ENCODE peak calls at places on chromosomes 3 and 15, in five cellular contexts. D is RWPE1, S is fibroblast of lung, X is ovary, T is osteoblast. W is an unnamed sample.
A peak's percentile ranks its signal among the peaks of the same experiment; 100 is the strongest.

GRCh38 chr3:175397407-175397806 is 538.3 kb downstream of the NAALADL2 start:
- DNase-seq in D (no peak), S (no peak), X (no peak), T (no peak), W (no peak)

GRCh38 chr3:194275721-194276120 is 75.4 kb downstream of the CPN2 start:
- DNase-seq in D (no peak), S (no peak), X (peak; percentile 25), T (no peak), W (no peak)

GRCh38 chr3:174002543-174002942 is 605.0 kb downstream of the NLGN1 start:
- DNase-seq in D (no peak), S (no peak), X (no peak), T (no peak), W (no peak)

GRCh38 chr3:13192471-13193213 is 119.4 kb upstream of the IQSEC1 start:
- DNase-seq in D (no peak), S (no peak), X (no peak), T (peak; percentile 89), W (peak; percentile 41)

GRCh38 chr3:120615863-120616599 is 19.9 kb downstream of the NDUFB4 start:
- DNase-seq in D (no peak), S (peak; percentile 11), X (no peak), T (no peak), W (no peak)

GRCh38 chr15:73329501-73330200 is 39.1 kb downstream of the HCN4 start:
- DNase-seq in D (no peak), S (no peak), X (no peak), T (peak; percentile 82), W (no peak)

GRCh38 chr3:49279376-49279775 is 2.3 kb upstream of the C3orf62 start:
- DNase-seq in D (no peak), S (no peak), X (no peak), T (peak; percentile 82), W (no peak)

GRCh38 chr15:68312701-68313204 is 35.2 kb downstream of the FEM1B start:
- DNase-seq in D (peak; percentile 33), S (no peak), X (peak; percentile 14), T (peak; percentile 93), W (peak; percentile 31)

GRCh38 chr3:13206799-13207577 is 133.8 kb upstream of the IQSEC1 start:
- DNase-seq in D (no peak), S (no peak), X (no peak), T (peak; percentile 70), W (peak; percentile 35)

GRCh38 chr15:100133001-100133400 is 208.8 kb downstream of the ADAMTS17 start:
- DNase-seq in D (no peak), S (no peak), X (no peak), T (no peak), W (no peak)

GRCh38 chr15:57506422-57506821 is 85.3 kb upstream of the MYZAP start:
- DNase-seq in D (no peak), S (no peak), X (no peak), T (peak; percentile 48), W (no peak)
- TF ChIP-seq CTCF in D (no peak), S (no peak), X (no peak), T (peak; percentile 19), W (no peak)

DNA sequence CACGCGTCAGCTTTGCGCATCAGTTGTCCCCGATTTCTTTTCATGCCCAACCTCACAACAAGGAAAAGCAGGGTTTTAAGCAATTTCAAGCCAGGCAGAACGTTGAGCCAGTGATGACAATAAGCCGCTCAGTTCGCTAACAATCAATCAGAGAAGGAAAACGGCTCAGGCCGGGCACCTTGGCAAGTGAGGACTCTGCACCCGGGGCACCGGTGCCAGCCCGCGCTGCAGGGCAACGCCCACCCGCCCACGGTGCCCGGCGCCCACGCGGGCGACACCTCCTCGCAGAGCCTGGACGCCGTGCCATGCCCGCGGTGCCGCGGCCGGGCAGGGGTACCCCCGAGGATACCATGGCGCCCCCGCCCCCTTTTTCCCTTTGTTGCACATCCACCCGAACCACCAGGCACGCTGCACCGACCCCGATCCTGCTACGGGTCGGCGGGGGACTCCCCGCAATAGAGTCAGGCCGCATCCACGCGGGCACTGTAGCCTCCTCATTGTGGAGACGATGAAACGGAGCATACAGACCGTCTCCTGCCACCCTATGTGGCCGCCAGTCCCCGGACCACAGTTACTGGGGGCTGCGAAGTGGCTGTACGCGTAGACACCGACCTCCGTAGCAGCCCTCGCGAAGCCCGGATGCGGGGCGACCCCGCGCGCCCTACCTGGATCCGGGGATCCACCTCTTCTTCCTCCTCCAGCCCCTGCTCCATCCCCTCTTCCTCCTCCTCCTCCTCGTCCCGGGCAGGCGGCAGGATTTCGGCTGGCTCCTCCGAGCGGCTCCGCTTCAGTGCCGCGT is 581 bp downstream of the SH3BP5 start:
- DNase-seq in D (no peak), S (peak; percentile 34), X (peak; percentile 63), T (peak; percentile 87), W (peak; percentile 68)
- H3K27ac ChIP-seq in D (peak overlapping the region; percentile 51), S (peak overlapping the region; percentile 27), X (peak overlapping the region; percentile 86), T (peak overlapping the region; percentile 77), W (peak overlapping the region; percentile 82)

GRCh38 chr3:168088106-168088722 is 7.5 kb downstream of the GOLIM4 start:
- DNase-seq in D (no peak), S (no peak), X (no peak), T (peak; percentile 68), W (no peak)
- TF ChIP-seq CTCF in D (no peak), S (peak; percentile 40), X (no peak), T (peak; percentile 36), W (peak; percentile 39)

GRCh38 chr15:70486451-70487379 is 276.6 kb downstream of the UACA start:
- DNase-seq in D (peak; percentile 40), S (peak; percentile 99), X (no peak), T (peak; percentile 96), W (peak; percentile 64)

GRCh38 chr15:70488002-70488605 is 275.3 kb downstream of the UACA start:
- DNase-seq in D (peak; percentile 69), S (peak; percentile 82), X (peak; percentile 71), T (no peak), W (peak; percentile 77)

GRCh38 chr15:70484993-70485392 is 278.4 kb downstream of the UACA start:
- DNase-seq in D (no peak), S (no peak), X (no peak), T (no peak), W (no peak)

GRCh38 chr15:70487380-70487725 is 276.0 kb downstream of the UACA start:
- DNase-seq in D (no peak), S (no peak), X (no peak), T (no peak), W (no peak)

GRCh38 chr15:70486012-70486411 is 277.3 kb downstream of the UACA start:
- DNase-seq in D (no peak), S (no peak), X (no peak), T (no peak), W (no peak)
- H3K27ac ChIP-seq in D (no peak overlapping the region), S (peak overlapping the region; percentile 59), X (no peak overlapping the region), T (peak overlapping the region; percentile 87), W (no peak overlapping the region)

GRCh38 chr3:154323921-154324738 is at the start of gene DHX36:
- DNase-seq in D (peak; percentile 84), S (peak; percentile 96), X (peak; percentile 92), T (peak; percentile 93), W (peak; percentile 87)
- TF ChIP-seq CTCF in D (no peak), S (no peak), X (no peak), T (no peak), W (no peak)

GRCh38 chr3:107238787-107239186 is 138.5 kb upstream of the CCDC54 start:
- DNase-seq in D (no peak), S (no peak), X (no peak), T (no peak), W (no peak)
- H3K27ac ChIP-seq in D (no peak overlapping the region), S (no peak overlapping the region), X (no peak overlapping the region), T (no peak overlapping the region), W (no peak overlapping the region)